ENCODE peak calls at places on chromosome 14, in five cellular contexts. N is CD8-positive, alpha-beta memory T cell; T is CD8-positive, alpha-beta T cell; L is tibial artery; G is CD4-positive, alpha-beta T cell. I is an unnamed sample.

GRCh38 chr14:60723218-60724079 is 702 bp downstream of the SIX4 start:
- DNase-seq in N (peak; percentile 51), T (peak; percentile 28), L (peak; percentile 75), G (no peak), I (peak; percentile 56)

GRCh38 chr14:22390824-22391461 is 198.1 kb downstream of the DAD1 start:
- DNase-seq in N (no peak), T (no peak), L (no peak), G (no peak), I (no peak)

GRCh38 chr14:55846852-55847471 is 267.0 kb downstream of the KTN1 start:
- DNase-seq in N (no peak), T (no peak), L (peak; percentile 77), G (no peak), I (no peak)

GRCh38 chr14:24275524-24276139 is 4.2 kb upstream of the RABGGTA start:
- DNase-seq in N (peak; percentile 17), T (no peak), L (no peak), G (no peak), I (no peak)

GRCh38 chr14:64915797-64916196 is 1.5 kb downstream of the CHURC1 start:
- DNase-seq in N (no peak), T (no peak), L (no peak), G (no peak), I (no peak)

GRCh38 chr14:74519316-74520074 is 25.9 kb downstream of the ISCA2 start:
- DNase-seq in N (no peak), T (no peak), L (peak; percentile 55), G (no peak), I (peak; percentile 47)

GRCh38 chr14:24712909-24713308 is 78.9 kb upstream of the GZMB start:
- DNase-seq in N (no peak), T (no peak), L (no peak), G (no peak), I (no peak)

GRCh38 chr14:75927564-75928087 is 54.2 kb downstream of the TGFB3 start:
- DNase-seq in N (no peak), T (no peak), L (no peak), G (no peak), I (no peak)

GRCh38 chr14:49893309-49894213 is 679 bp downstream of the ARF6 start:
- DNase-seq in N (peak; percentile 87), T (peak; percentile 72), L (peak; percentile 76), G (peak; percentile 55), I (peak; percentile 81)

GRCh38 chr14:69547701-69548348 is 26.8 kb downstream of the CCDC177 start:
- DNase-seq in N (no peak), T (peak; percentile 9), L (no peak), G (no peak), I (no peak)

GRCh38 chr14:72457641-72458040 is 436.3 kb downstream of the DPF3 start:
- DNase-seq in N (no peak), T (no peak), L (no peak), G (no peak), I (no peak)

GRCh38 chr14:68961781-68962584 is 17.1 kb downstream of the ACTN1 start:
- DNase-seq in N (no peak), T (no peak), L (peak; percentile 84), G (no peak), I (peak; percentile 78)

GRCh38 chr14:102922490-102923200 is at the start of gene AMN:
- DNase-seq in N (no peak), T (no peak), L (no peak), G (no peak), I (no peak)

GRCh38 chr14:77098470-77099353 is 654 bp downstream of the CIPC start:
- DNase-seq in N (peak; percentile 62), T (peak; percentile 21), L (peak; percentile 93), G (no peak), I (peak; percentile 84)

GRCh38 chr14:69879175-69880047 is at the start of gene SMOC1:
- DNase-seq in N (no peak), T (no peak), L (peak; percentile 90), G (no peak), I (no peak)

GRCh38 chr14:59189281-59189821 is 884 bp downstream of the DAAM1 start:
- DNase-seq in N (peak; percentile 64), T (peak; percentile 39), L (peak; percentile 68), G (peak; percentile 3), I (no peak)

GRCh38 chr14:81464253-81465001 is 64.3 kb upstream of the STON2 start:
- DNase-seq in N (peak; percentile 57), T (peak; percentile 68), L (no peak), G (peak; percentile 47), I (no peak)

GRCh38 chr14:82094819-82095218 is 561.2 kb upstream of the SEL1L start:
- DNase-seq in N (no peak), T (no peak), L (no peak), G (no peak), I (no peak)

GRCh38 chr14:98582276-98582675 is 689.7 kb downstream of the BCL11B start:
- DNase-seq in N (no peak), T (no peak), L (no peak), G (no peak), I (no peak)

GRCh38 chr14:58307597-58308316 is 9.4 kb downstream of the ARID4A start:
- DNase-seq in N (no peak), T (no peak), L (no peak), G (no peak), I (no peak)

GRCh38 chr14:89600950-89601826 is 184.2 kb upstream of the FOXN3 start:
- DNase-seq in N (no peak), T (no peak), L (no peak), G (no peak), I (no peak)

GRCh38 chr14:21978184-21978998 is 304.8 kb upstream of the OR4E1 start:
- DNase-seq in N (peak; percentile 74), T (peak; percentile 62), L (no peak), G (peak; percentile 52), I (no peak)

GRCh38 chr14:46861753-46862152 is 210.2 kb upstream of the RPL10L start:
- DNase-seq in N (no peak), T (no peak), L (no peak), G (no peak), I (no peak)

GRCh38 chr14:95296595-95297365 is 22.9 kb downstream of the CLMN start:
- DNase-seq in N (no peak), T (no peak), L (peak; percentile 4), G (no peak), I (no peak)

GRCh38 chr14:96626916-96627315 is 124.7 kb downstream of the PAPOLA start:
- DNase-seq in N (peak; percentile 10), T (no peak), L (peak; percentile 25), G (no peak), I (peak; percentile 28)

GRCh38 chr14:96627386-96627785 is 125.2 kb downstream of the PAPOLA start:
- DNase-seq in N (peak; percentile 5), T (no peak), L (no peak), G (no peak), I (no peak)

GRCh38 chr14:96624661-96625435 is 122.7 kb downstream of the PAPOLA start:
- DNase-seq in N (peak; percentile 36), T (no peak), L (peak; percentile 54), G (no peak), I (no peak)

GRCh38 chr14:96625436-96625945 is 123.3 kb downstream of the PAPOLA start:
- DNase-seq in N (no peak), T (no peak), L (peak; percentile 42), G (no peak), I (no peak)

GRCh38 chr14:96626121-96626768 is 124.1 kb downstream of the PAPOLA start:
- DNase-seq in N (peak; percentile 32), T (no peak), L (peak; percentile 28), G (no peak), I (peak; percentile 53)
- H3K27me3 ChIP-seq in N (no peaks in the 10 kb centered on the region), T (no peaks in the 10 kb centered on the region), L (no peaks in the 10 kb centered on the region), G (peaks cover 14% of the 10 kb centered on the region), I (no peaks in the 10 kb centered on the region)

DNA sequence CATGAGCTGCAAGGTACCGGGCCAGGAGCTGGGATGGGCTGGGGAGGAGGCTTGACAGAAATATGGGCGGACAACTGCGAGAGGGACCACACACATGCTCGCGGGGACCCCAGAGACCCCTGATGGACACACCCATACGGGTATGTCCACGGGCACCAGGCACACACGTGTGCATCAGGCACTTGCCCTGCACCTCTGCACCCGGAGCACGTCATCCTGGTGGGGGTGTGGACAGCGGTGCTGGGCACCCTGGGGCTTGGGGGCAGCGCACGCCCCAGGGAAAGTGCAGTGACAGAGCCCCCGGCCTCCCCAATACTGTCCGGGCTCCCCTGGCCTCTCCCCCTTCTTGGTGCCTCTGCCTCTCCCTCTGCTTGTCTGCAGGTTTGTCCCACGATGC is 1.7 kb upstream of the CRIP1 start:
- DNase-seq in N (peak; percentile 50), T (no peak), L (no peak), G (no peak), I (no peak)
- H3K27me3 ChIP-seq in N (no peaks in the 10 kb centered on the region), T (no peaks in the 10 kb centered on the region), L (no peaks in the 10 kb centered on the region), G (no peaks in the 10 kb centered on the region), I (no peaks in the 10 kb centered on the region)

GRCh38 chr14:104594310-104595046 is 10.1 kb downstream of the TMEM179 start:
- DNase-seq in N (peak; percentile 22), T (no peak), L (no peak), G (no peak), I (peak; percentile 38)
- H3K27me3 ChIP-seq in N (no peaks in the 10 kb centered on the region), T (no peaks in the 10 kb centered on the region), L (no peaks in the 10 kb centered on the region), G (no peaks in the 10 kb centered on the region), I (no peaks in the 10 kb centered on the region)

GRCh38 chr14:99793213-99794155 is at the start of gene EML1:
- DNase-seq in N (peak; percentile 80), T (peak; percentile 74), L (peak; percentile 91), G (peak; percentile 57), I (peak; percentile 95)
- H3K27me3 ChIP-seq in N (no peaks in the 10 kb centered on the region), T (no peaks in the 10 kb centered on the region), L (no peaks in the 10 kb centered on the region), G (peaks cover 19% of the 10 kb centered on the region), I (no peaks in the 10 kb centered on the region)

DNA sequence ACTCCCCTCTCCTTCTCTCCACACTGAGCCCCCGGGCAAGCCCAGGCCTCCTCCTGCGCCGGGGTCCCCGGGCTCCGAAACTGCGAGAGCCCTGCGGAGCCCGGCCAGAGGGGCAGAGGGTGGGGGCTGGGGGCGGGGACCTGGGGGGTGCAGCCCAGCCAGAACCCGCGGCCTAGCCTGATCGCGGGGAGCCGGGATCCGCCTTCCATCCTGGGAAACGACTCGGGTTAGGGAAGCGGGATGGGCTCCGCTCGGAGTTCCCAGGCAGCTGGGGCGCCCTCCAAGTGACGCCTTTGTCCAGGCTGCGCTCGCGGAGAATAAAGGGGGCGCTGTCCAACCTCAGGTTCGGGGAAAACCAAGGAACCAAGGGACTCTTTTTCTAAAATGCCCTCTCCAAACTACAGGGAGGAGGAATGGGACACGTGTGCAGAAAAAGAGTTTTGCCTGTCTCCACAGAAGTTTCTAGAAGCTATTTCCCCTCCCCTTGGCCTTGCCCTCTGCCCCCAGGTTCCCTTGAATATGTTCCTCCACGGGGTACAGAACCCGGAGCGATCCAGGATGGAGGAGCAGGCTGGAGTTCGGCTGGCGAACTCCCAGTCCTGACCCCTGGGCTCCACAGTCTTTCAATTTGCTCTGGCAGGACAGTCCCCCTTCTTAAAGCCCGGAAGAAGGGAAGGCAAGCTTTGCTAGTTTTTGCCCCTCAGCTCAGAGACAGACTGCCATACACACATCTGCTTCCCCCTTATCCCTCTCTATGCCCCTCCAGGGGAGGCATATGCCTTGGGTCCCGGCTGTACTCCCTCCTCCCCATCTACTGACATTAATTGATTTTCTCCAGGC is 13.9 kb downstream of the NKX2-1 start:
- DNase-seq in N (no peak), T (no peak), L (no peak), G (no peak), I (no peak)
- H3K27me3 ChIP-seq in N (peaks cover 24% of the 10 kb centered on the region), T (peaks cover 35% of the 10 kb centered on the region), L (peaks cover 7% of the 10 kb centered on the region), G (peaks cover 94% of the 10 kb centered on the region), I (peaks cover 7% of the 10 kb centered on the region)

GRCh38 chr14:67725171-67725570 is 23.5 kb downstream of the RDH12 start:
- DNase-seq in N (no peak), T (no peak), L (no peak), G (no peak), I (no peak)
- H3K27me3 ChIP-seq in N (peaks cover 14% of the 10 kb centered on the region), T (peaks cover 6% of the 10 kb centered on the region), L (no peaks in the 10 kb centered on the region), G (peaks cover 39% of the 10 kb centered on the region), I (no peaks in the 10 kb centered on the region)

GRCh38 chr14:93048843-93049242 is 66.9 kb downstream of the ITPK1 start:
- DNase-seq in N (no peak), T (no peak), L (no peak), G (no peak), I (no peak)
- H3K27me3 ChIP-seq in N (no peaks in the 10 kb centered on the region), T (no peaks in the 10 kb centered on the region), L (no peaks in the 10 kb centered on the region), G (no peaks in the 10 kb centered on the region), I (no peaks in the 10 kb centered on the region)